ENCODE peak calls at places on chromosomes 2 and 18, in nine cellular contexts. One of them, this sample, is unnamed. For H3K4me1 and H3K9me3, the result is how much of the 10 kb centered on the place peaks cover.

GRCh38 chr18:36095936-36096519 is 28.7 kb upstream of the RPRD1A start:
- DNase-seq in HCT116: peak
- DNase-seq in thoracic aorta: no peak
- DNase-seq in A549: peak
- DNase-seq in neural progenitor cell: peak
- DNase-seq in H9: no peak
- DNase-seq in heart right ventricle: no peak
- DNase-seq in upper lobe of right lung: no peak
- DNase-seq in breast epithelium: no peak
- DNase-seq in this sample: no peak

GRCh38 chr2:235024951-235025773 is 73.3 kb downstream of the SH3BP4 start:
- DNase-seq in H9: no peak
- DNase-seq in A549: no peak
- DNase-seq in neural progenitor cell: no peak
- DNase-seq in breast epithelium: no peak
- DNase-seq in upper lobe of right lung: peak
- DNase-seq in heart right ventricle: no peak
- DNase-seq in thoracic aorta: no peak
- DNase-seq in HCT116: no peak
- DNase-seq in this sample: no peak

GRCh38 chr2:95573866-95574265 is 17.9 kb upstream of the TRIM43 start:
- DNase-seq in heart right ventricle: no peak
- DNase-seq in H9: no peak
- DNase-seq in thoracic aorta: no peak
- DNase-seq in breast epithelium: no peak
- DNase-seq in neural progenitor cell: no peak
- DNase-seq in HCT116: no peak
- DNase-seq in A549: no peak
- DNase-seq in upper lobe of right lung: no peak
- DNase-seq in this sample: no peak

GRCh38 chr2:215358312-215358845 is 46.5 kb downstream of the ATIC start:
- DNase-seq in A549: no peak
- DNase-seq in neural progenitor cell: no peak
- DNase-seq in H9: no peak
- DNase-seq in HCT116: no peak
- DNase-seq in upper lobe of right lung: no peak
- DNase-seq in heart right ventricle: no peak
- DNase-seq in breast epithelium: no peak
- DNase-seq in thoracic aorta: no peak
- DNase-seq in this sample: no peak

GRCh38 chr2:120489023-120489422 is 143.1 kb downstream of the INHBB start:
- DNase-seq in upper lobe of right lung: no peak
- DNase-seq in neural progenitor cell: peak
- DNase-seq in H9: no peak
- DNase-seq in breast epithelium: no peak
- DNase-seq in thoracic aorta: no peak
- DNase-seq in HCT116: no peak
- DNase-seq in A549: no peak
- DNase-seq in heart right ventricle: no peak
- DNase-seq in this sample: no peak

GRCh38 chr2:165698621-165698946 is 95.5 kb downstream of the GALNT3 start:
- DNase-seq in H9: peak
- DNase-seq in A549: peak
- DNase-seq in HCT116: peak
- DNase-seq in upper lobe of right lung: no peak
- DNase-seq in heart right ventricle: no peak
- DNase-seq in breast epithelium: no peak
- DNase-seq in neural progenitor cell: peak
- DNase-seq in thoracic aorta: no peak
- DNase-seq in this sample: peak

GRCh38 chr2:197090713-197091367 is 164.3 kb upstream of the PGAP1 start:
- DNase-seq in neural progenitor cell: no peak
- DNase-seq in breast epithelium: no peak
- DNase-seq in heart right ventricle: no peak
- DNase-seq in thoracic aorta: no peak
- DNase-seq in upper lobe of right lung: no peak
- DNase-seq in HCT116: no peak
- DNase-seq in A549: no peak
- DNase-seq in H9: peak
- DNase-seq in this sample: peak

GRCh38 chr2:234725528-234726264 is 226.1 kb upstream of the SH3BP4 start:
- DNase-seq in H9: no peak
- DNase-seq in HCT116: no peak
- DNase-seq in upper lobe of right lung: no peak
- DNase-seq in neural progenitor cell: no peak
- DNase-seq in thoracic aorta: no peak
- DNase-seq in A549: no peak
- DNase-seq in breast epithelium: no peak
- DNase-seq in heart right ventricle: no peak
- DNase-seq in this sample: no peak

GRCh38 chr18:77857926-77858325 is 608.3 kb downstream of the GALR1 start:
- DNase-seq in neural progenitor cell: no peak
- DNase-seq in breast epithelium: no peak
- DNase-seq in A549: no peak
- DNase-seq in thoracic aorta: no peak
- DNase-seq in heart right ventricle: no peak
- DNase-seq in H9: no peak
- DNase-seq in HCT116: no peak
- DNase-seq in upper lobe of right lung: no peak
- DNase-seq in this sample: no peak

GRCh38 chr18:44537521-44537920 is 143.2 kb upstream of the SETBP1 start:
- DNase-seq in H9: no peak
- DNase-seq in heart right ventricle: no peak
- DNase-seq in A549: peak
- DNase-seq in breast epithelium: no peak
- DNase-seq in HCT116: no peak
- DNase-seq in upper lobe of right lung: no peak
- DNase-seq in thoracic aorta: peak
- DNase-seq in neural progenitor cell: no peak
- DNase-seq in this sample: peak

GRCh38 chr18:22900558-22901183 is 32.5 kb upstream of the RBBP8 start:
- DNase-seq in upper lobe of right lung: no peak
- DNase-seq in A549: no peak
- DNase-seq in breast epithelium: no peak
- DNase-seq in H9: no peak
- DNase-seq in heart right ventricle: peak
- DNase-seq in thoracic aorta: no peak
- DNase-seq in neural progenitor cell: no peak
- DNase-seq in HCT116: no peak
- DNase-seq in this sample: peak

GRCh38 chr2:85712261-85712660 is 18.1 kb downstream of the GNLY start:
- DNase-seq in thoracic aorta: no peak
- DNase-seq in HCT116: no peak
- DNase-seq in H9: no peak
- DNase-seq in heart right ventricle: no peak
- DNase-seq in A549: no peak
- DNase-seq in neural progenitor cell: no peak
- DNase-seq in breast epithelium: no peak
- DNase-seq in upper lobe of right lung: peak
- DNase-seq in this sample: no peak

GRCh38 chr2:129248183-129248582 is 731.3 kb upstream of the RAB6C start:
- DNase-seq in thoracic aorta: no peak
- DNase-seq in HCT116: no peak
- DNase-seq in heart right ventricle: no peak
- DNase-seq in upper lobe of right lung: no peak
- DNase-seq in neural progenitor cell: peak
- DNase-seq in breast epithelium: no peak
- DNase-seq in A549: no peak
- DNase-seq in H9: no peak
- DNase-seq in this sample: no peak

GRCh38 chr2:11863103-11863502 is 116.7 kb downstream of the LPIN1 start:
- DNase-seq in neural progenitor cell: no peak
- DNase-seq in HCT116: no peak
- DNase-seq in upper lobe of right lung: no peak
- DNase-seq in A549: no peak
- DNase-seq in heart right ventricle: no peak
- DNase-seq in thoracic aorta: no peak
- DNase-seq in breast epithelium: no peak
- DNase-seq in H9: no peak
- DNase-seq in this sample: no peak

GRCh38 chr2:11865378-11865777 is 118.9 kb downstream of the LPIN1 start:
- DNase-seq in heart right ventricle: no peak
- DNase-seq in thoracic aorta: no peak
- DNase-seq in breast epithelium: no peak
- DNase-seq in A549: no peak
- DNase-seq in HCT116: no peak
- DNase-seq in upper lobe of right lung: no peak
- DNase-seq in neural progenitor cell: no peak
- DNase-seq in H9: peak
- DNase-seq in this sample: no peak

GRCh38 chr2:11865820-11866219 is 119.4 kb downstream of the LPIN1 start:
- DNase-seq in H9: no peak
- DNase-seq in upper lobe of right lung: no peak
- DNase-seq in neural progenitor cell: no peak
- DNase-seq in A549: no peak
- DNase-seq in heart right ventricle: no peak
- DNase-seq in HCT116: no peak
- DNase-seq in thoracic aorta: no peak
- DNase-seq in breast epithelium: no peak
- DNase-seq in this sample: no peak

GRCh38 chr2:11863513-11864328 is 117.3 kb downstream of the LPIN1 start:
- DNase-seq in breast epithelium: peak
- DNase-seq in A549: peak
- DNase-seq in thoracic aorta: peak
- DNase-seq in HCT116: peak
- DNase-seq in H9: peak
- DNase-seq in upper lobe of right lung: peak
- DNase-seq in neural progenitor cell: peak
- DNase-seq in heart right ventricle: peak
- DNase-seq in this sample: peak

GRCh38 chr2:11864724-11865123 is 118.3 kb downstream of the LPIN1 start:
- DNase-seq in HCT116: no peak
- DNase-seq in A549: no peak
- DNase-seq in breast epithelium: no peak
- DNase-seq in H9: no peak
- DNase-seq in upper lobe of right lung: no peak
- DNase-seq in thoracic aorta: no peak
- DNase-seq in heart right ventricle: no peak
- DNase-seq in neural progenitor cell: no peak
- DNase-seq in this sample: no peak
- H3K4me1 ChIP-seq in HCT116: under half
- H3K4me1 ChIP-seq in A549: under half
- H3K4me1 ChIP-seq in breast epithelium: under half
- H3K4me1 ChIP-seq in H9: under half
- H3K4me1 ChIP-seq in upper lobe of right lung: under half
- H3K4me1 ChIP-seq in thoracic aorta: under half
- H3K4me1 ChIP-seq in heart right ventricle: under half
- H3K4me1 ChIP-seq in neural progenitor cell: under half
- H3K4me1 ChIP-seq in this sample: under half

GRCh38 chr2:103289101-103289725 is 527.4 kb downstream of the TMEM182 start:
- DNase-seq in heart right ventricle: no peak
- DNase-seq in neural progenitor cell: peak
- DNase-seq in A549: no peak
- DNase-seq in upper lobe of right lung: no peak
- DNase-seq in H9: no peak
- DNase-seq in HCT116: no peak
- DNase-seq in thoracic aorta: no peak
- DNase-seq in breast epithelium: no peak
- DNase-seq in this sample: no peak

GRCh38 chr2:103285354-103285753 is 523.5 kb downstream of the TMEM182 start:
- DNase-seq in H9: no peak
- DNase-seq in heart right ventricle: no peak
- DNase-seq in neural progenitor cell: no peak
- DNase-seq in A549: no peak
- DNase-seq in breast epithelium: no peak
- DNase-seq in HCT116: no peak
- DNase-seq in thoracic aorta: no peak
- DNase-seq in upper lobe of right lung: no peak
- DNase-seq in this sample: no peak

GRCh38 chr2:103284750-103285149 is 522.9 kb downstream of the TMEM182 start:
- DNase-seq in heart right ventricle: no peak
- DNase-seq in HCT116: no peak
- DNase-seq in thoracic aorta: no peak
- DNase-seq in A549: no peak
- DNase-seq in H9: no peak
- DNase-seq in breast epithelium: no peak
- DNase-seq in neural progenitor cell: peak
- DNase-seq in upper lobe of right lung: no peak
- DNase-seq in this sample: no peak
- H3K9me3 ChIP-seq in heart right ventricle: under half
- H3K9me3 ChIP-seq in HCT116: under half
- H3K9me3 ChIP-seq in thoracic aorta: under half
- H3K9me3 ChIP-seq in A549: under half
- H3K9me3 ChIP-seq in H9: under half
- H3K9me3 ChIP-seq in breast epithelium: under half
- H3K9me3 ChIP-seq in neural progenitor cell: under half
- H3K9me3 ChIP-seq in upper lobe of right lung: under half
- H3K9me3 ChIP-seq in this sample: under half

GRCh38 chr2:237444026-237444425 is 30.1 kb upstream of the COL6A3 start:
- DNase-seq in thoracic aorta: no peak
- DNase-seq in heart right ventricle: no peak
- DNase-seq in HCT116: no peak
- DNase-seq in neural progenitor cell: no peak
- DNase-seq in H9: no peak
- DNase-seq in upper lobe of right lung: no peak
- DNase-seq in breast epithelium: no peak
- DNase-seq in A549: no peak
- DNase-seq in this sample: no peak
- TF ChIP-seq CTCF in thoracic aorta: no peak
- TF ChIP-seq CTCF in heart right ventricle: no peak
- TF ChIP-seq CTCF in HCT116: no peak
- TF ChIP-seq CTCF in neural progenitor cell: no peak
- TF ChIP-seq CTCF in H9: no peak
- TF ChIP-seq CTCF in upper lobe of right lung: no peak
- TF ChIP-seq CTCF in breast epithelium: no peak
- TF ChIP-seq CTCF in A549: no peak
- TF ChIP-seq CTCF in this sample: no peak

GRCh38 chr18:906416-907170 is 1.9 kb downstream of the ADCYAP1 start:
- DNase-seq in thoracic aorta: no peak
- DNase-seq in HCT116: no peak
- DNase-seq in H9: peak
- DNase-seq in A549: no peak
- DNase-seq in upper lobe of right lung: no peak
- DNase-seq in neural progenitor cell: peak
- DNase-seq in breast epithelium: no peak
- DNase-seq in heart right ventricle: no peak
- DNase-seq in this sample: peak

GRCh38 chr18:905307-905947 is 756 bp downstream of the ADCYAP1 start:
- DNase-seq in thoracic aorta: no peak
- DNase-seq in upper lobe of right lung: no peak
- DNase-seq in heart right ventricle: no peak
- DNase-seq in A549: no peak
- DNase-seq in breast epithelium: no peak
- DNase-seq in neural progenitor cell: peak
- DNase-seq in HCT116: no peak
- DNase-seq in H9: peak
- DNase-seq in this sample: peak

GRCh38 chr18:904135-905090 is at the start of gene ADCYAP1:
- DNase-seq in thoracic aorta: no peak
- DNase-seq in neural progenitor cell: peak
- DNase-seq in heart right ventricle: no peak
- DNase-seq in breast epithelium: no peak
- DNase-seq in HCT116: no peak
- DNase-seq in A549: no peak
- DNase-seq in H9: peak
- DNase-seq in upper lobe of right lung: no peak
- DNase-seq in this sample: peak

GRCh38 chr18:907171-907879 is 2.7 kb downstream of the ADCYAP1 start:
- DNase-seq in neural progenitor cell: peak
- DNase-seq in A549: no peak
- DNase-seq in HCT116: no peak
- DNase-seq in heart right ventricle: no peak
- DNase-seq in breast epithelium: no peak
- DNase-seq in upper lobe of right lung: peak
- DNase-seq in H9: peak
- DNase-seq in thoracic aorta: no peak
- DNase-seq in this sample: peak

GRCh38 chr18:905948-906415 is 1.3 kb downstream of the ADCYAP1 start:
- DNase-seq in breast epithelium: no peak
- DNase-seq in heart right ventricle: no peak
- DNase-seq in thoracic aorta: no peak
- DNase-seq in HCT116: no peak
- DNase-seq in neural progenitor cell: peak
- DNase-seq in A549: no peak
- DNase-seq in H9: peak
- DNase-seq in upper lobe of right lung: no peak
- DNase-seq in this sample: peak
- H3K4me1 ChIP-seq in breast epithelium: under half
- H3K4me1 ChIP-seq in heart right ventricle: under half
- H3K4me1 ChIP-seq in thoracic aorta: under half
- H3K4me1 ChIP-seq in HCT116: under half
- H3K4me1 ChIP-seq in neural progenitor cell: half or more
- H3K4me1 ChIP-seq in A549: under half
- H3K4me1 ChIP-seq in H9: under half
- H3K4me1 ChIP-seq in upper lobe of right lung: under half
- H3K4me1 ChIP-seq in this sample: under half

This sample was measured in BE2C.